ENCODE peak calls at places on chromosomes 13 and 19, in seven cellular contexts. I, K, P, T, G, S and A are unnamed samples.

GRCh38 chr19:42850981-42851717 is 28.4 kb downstream of the PSG1 start:
- DNase-seq in I (peak), K (no peak), P (no peak), T (no peak), G (peak), S (peak), A (peak)

GRCh38 chr19:41364546-41365391 is 820 bp upstream of the B9D2 start:
- DNase-seq in I (no peak), K (no peak), P (no peak), T (no peak), G (no peak), S (no peak), A (no peak)

GRCh38 chr13:43572601-43573360 is 214.0 kb downstream of the ENOX1 start:
- DNase-seq in I (peak), K (no peak), P (no peak), T (no peak), G (peak), S (no peak), A (no peak)

GRCh38 chr13:73914119-73914518 is 220.1 kb downstream of the KLF12 start:
- DNase-seq in I (no peak), K (no peak), P (no peak), T (no peak), G (peak), S (no peak), A (no peak)

GRCh38 chr13:50650936-50651638 is 192.4 kb downstream of the DLEU7 start:
- DNase-seq in I (peak), K (peak), P (no peak), T (no peak), G (peak), S (no peak), A (no peak)

GRCh38 chr19:9793051-9793591 is 24.6 kb upstream of the ZNF846 start:
- DNase-seq in I (peak), K (no peak), P (no peak), T (peak), G (peak), S (peak), A (peak)

GRCh38 chr13:35700661-35701060 is 224.2 kb upstream of the MAB21L1 start:
- DNase-seq in I (peak), K (no peak), P (no peak), T (no peak), G (peak), S (no peak), A (no peak)

GRCh38 chr19:42313096-42313839 is at the start of gene TMEM145:
- DNase-seq in I (peak), K (peak), P (peak), T (peak), G (peak), S (peak), A (no peak)

GRCh38 chr19:5193192-5193591 is 147.4 kb downstream of the PTPRS start:
- DNase-seq in I (no peak), K (no peak), P (peak), T (peak), G (no peak), S (no peak), A (no peak)

GRCh38 chr19:23283925-23284324 is 33.7 kb upstream of the ZNF724 start:
- DNase-seq in I (peak), K (peak), P (no peak), T (peak), G (peak), S (peak), A (no peak)

GRCh38 chr19:28374971-28375370 is 838.0 kb downstream of the UQCRFS1 start:
- DNase-seq in I (no peak), K (no peak), P (no peak), T (no peak), G (no peak), S (no peak), A (no peak)

GRCh38 chr19:4388171-4389063 is 11.9 kb downstream of the SH3GL1 start:
- DNase-seq in I (no peak), K (no peak), P (no peak), T (no peak), G (no peak), S (no peak), A (no peak)

GRCh38 chr19:11382898-11383705 is 1.0 kb downstream of the EPOR start:
- DNase-seq in I (peak), K (peak), P (no peak), T (peak), G (no peak), S (peak), A (no peak)
- H3K4me3 ChIP-seq in I (no peak), K (peak), P (peak), T (peak), G (peak), S (peak), A (peak)

GRCh38 chr13:20156711-20157110 is 4.1 kb downstream of the GJA3 start:
- DNase-seq in I (no peak), K (no peak), P (no peak), T (no peak), G (no peak), S (no peak), A (no peak)
- H3K4me3 ChIP-seq in I (no peak), K (no peak), P (no peak), T (no peak), G (no peak), S (no peak), A (no peak)

DNA sequence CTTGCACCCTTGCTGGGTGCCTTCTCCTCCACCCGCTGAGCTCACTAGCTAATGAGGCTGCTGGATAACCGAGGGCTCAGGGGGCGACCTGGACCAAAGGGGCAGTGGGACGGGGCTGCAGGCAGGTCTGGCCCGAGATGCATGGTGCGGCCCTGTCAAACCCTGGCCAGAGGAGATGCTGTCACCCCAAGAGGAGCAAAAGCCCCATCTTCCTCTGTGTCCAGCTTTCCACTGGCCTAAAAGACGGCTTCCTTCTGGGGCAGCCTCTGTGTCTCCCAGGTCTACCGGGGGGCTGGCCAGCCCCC is 261.8 kb downstream of the TBC1D4 start:
- DNase-seq in I (no peak), K (no peak), P (no peak), T (no peak), G (no peak), S (peak), A (no peak)
- H3K4me3 ChIP-seq in I (no peak), K (no peak), P (no peak), T (peak), G (no peak), S (no peak), A (no peak)

GRCh38 chr13:102333320-102334181 is 68.3 kb downstream of the FGF14 start:
- DNase-seq in I (no peak), K (no peak), P (no peak), T (peak), G (no peak), S (no peak), A (no peak)

GRCh38 chr13:102326381-102327118 is 75.3 kb downstream of the FGF14 start:
- DNase-seq in I (no peak), K (no peak), P (no peak), T (no peak), G (no peak), S (no peak), A (no peak)

GRCh38 chr13:102327119-102327617 is 74.7 kb downstream of the FGF14 start:
- DNase-seq in I (no peak), K (no peak), P (no peak), T (no peak), G (no peak), S (no peak), A (no peak)

GRCh38 chr13:102325321-102325720 is 76.5 kb downstream of the FGF14 start:
- DNase-seq in I (no peak), K (no peak), P (no peak), T (no peak), G (no peak), S (no peak), A (no peak)

GRCh38 chr13:102328909-102329308 is 72.9 kb downstream of the FGF14 start:
- DNase-seq in I (no peak), K (no peak), P (no peak), T (no peak), G (no peak), S (no peak), A (no peak)
- H3K4me3 ChIP-seq in I (no peak), K (no peak), P (no peak), T (no peak), G (no peak), S (no peak), A (no peak)

GRCh38 chr19:12840091-12841079 is 2.1 kb downstream of the MAST1 start:
- DNase-seq in I (peak), K (peak), P (peak), T (peak), G (peak), S (peak), A (no peak)
- H3K4me3 ChIP-seq in I (peak), K (no peak), P (peak), T (peak), G (peak), S (no peak), A (peak)

GRCh38 chr13:34543836-34544235 is 398.2 kb upstream of the NBEA start:
- DNase-seq in I (no peak), K (no peak), P (no peak), T (no peak), G (no peak), S (no peak), A (no peak)
- H3K4me3 ChIP-seq in I (no peak), K (no peak), P (no peak), T (no peak), G (no peak), S (no peak), A (no peak)

GRCh38 chr19:52398091-52398461 is 427 bp downstream of the ZNF528 start:
- DNase-seq in I (peak), K (no peak), P (no peak), T (peak), G (peak), S (peak), A (no peak)
- H3K4me3 ChIP-seq in I (peak), K (peak), P (peak), T (peak), G (peak), S (peak), A (peak)

DNA sequence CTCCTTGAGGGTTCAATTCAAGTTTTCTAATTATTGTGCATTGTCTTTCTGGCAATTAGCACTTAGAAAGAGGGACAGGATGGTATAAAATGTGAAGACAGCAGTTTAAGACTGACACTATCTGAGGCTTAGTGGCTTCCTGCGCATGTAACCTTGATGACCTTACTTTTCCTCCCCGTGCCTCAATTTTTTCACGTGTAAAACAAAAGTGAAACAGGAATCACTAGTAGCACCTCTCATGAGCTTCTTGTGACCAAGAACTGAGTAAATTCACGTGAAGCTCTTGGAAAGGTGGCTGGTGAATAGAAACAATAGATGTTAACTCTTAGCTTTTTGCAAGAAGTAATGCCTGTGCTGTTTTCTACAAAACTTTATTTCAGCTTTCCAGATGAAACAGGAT is 233.9 kb downstream of the LMO7 start:
- DNase-seq in I (no peak), K (no peak), P (no peak), T (no peak), G (no peak), S (no peak), A (no peak)
- H3K4me3 ChIP-seq in I (peak), K (no peak), P (no peak), T (no peak), G (no peak), S (no peak), A (no peak)

GRCh38 chr19:45418812-45419211 is 4.9 kb downstream of the ERCC1 start:
- DNase-seq in I (no peak), K (no peak), P (no peak), T (no peak), G (no peak), S (no peak), A (no peak)
- H3K4me3 ChIP-seq in I (no peak), K (no peak), P (no peak), T (no peak), G (no peak), S (no peak), A (no peak)